ENCODE peak calls at places on chromosomes 13 and 19, in six cellular contexts. One of them, this sample, is unnamed.

GRCh38 chr13:32063622-32064233 is 32.2 kb downstream of the FRY start:
- DNase-seq in fibroblast of lung: no peak
- DNase-seq in PC-3: no peak
- DNase-seq in retinal pigment epithelial cell: no peak
- DNase-seq in fibroblast of pulmonary artery: no peak
- DNase-seq in brain microvascular endothelial cell: no peak
- DNase-seq in this sample: no peak

GRCh38 chr19:49614096-49614857 is 23.3 kb downstream of the PRR12 start:
- DNase-seq in fibroblast of lung: peak; percentile 80
- DNase-seq in PC-3: peak; percentile 97
- DNase-seq in retinal pigment epithelial cell: peak; percentile 38
- DNase-seq in fibroblast of pulmonary artery: peak; percentile 78
- DNase-seq in brain microvascular endothelial cell: peak; percentile 85
- DNase-seq in this sample: no peak

GRCh38 chr13:19681517-19681916 is 48.1 kb downstream of the MPHOSPH8 start:
- DNase-seq in fibroblast of lung: no peak
- DNase-seq in PC-3: no peak
- DNase-seq in retinal pigment epithelial cell: no peak
- DNase-seq in fibroblast of pulmonary artery: no peak
- DNase-seq in brain microvascular endothelial cell: no peak
- DNase-seq in this sample: no peak

GRCh38 chr13:49348748-49349147 is 95.1 kb downstream of the CAB39L start:
- DNase-seq in fibroblast of lung: no peak
- DNase-seq in PC-3: no peak
- DNase-seq in retinal pigment epithelial cell: no peak
- DNase-seq in fibroblast of pulmonary artery: no peak
- DNase-seq in brain microvascular endothelial cell: no peak
- DNase-seq in this sample: no peak

GRCh38 chr13:40189885-40190655 is 476.4 kb downstream of the FOXO1 start:
- DNase-seq in fibroblast of lung: peak; percentile 24
- DNase-seq in PC-3: no peak
- DNase-seq in retinal pigment epithelial cell: peak; percentile 30
- DNase-seq in fibroblast of pulmonary artery: no peak
- DNase-seq in brain microvascular endothelial cell: no peak
- DNase-seq in this sample: no peak

GRCh38 chr19:16366433-16367268 is 42.0 kb downstream of the KLF2 start:
- DNase-seq in fibroblast of lung: no peak
- DNase-seq in PC-3: no peak
- DNase-seq in retinal pigment epithelial cell: no peak
- DNase-seq in fibroblast of pulmonary artery: no peak
- DNase-seq in brain microvascular endothelial cell: no peak
- DNase-seq in this sample: no peak

GRCh38 chr13:110506859-110507566 is 54.5 kb downstream of the RAB20 start:
- DNase-seq in fibroblast of lung: peak; percentile 60
- DNase-seq in PC-3: peak; percentile 56
- DNase-seq in retinal pigment epithelial cell: peak; percentile 81
- DNase-seq in fibroblast of pulmonary artery: peak; percentile 70
- DNase-seq in brain microvascular endothelial cell: no peak
- DNase-seq in this sample: no peak

GRCh38 chr19:32720216-32720935 is 809 bp downstream of the TDRD12 start:
- DNase-seq in fibroblast of lung: no peak
- DNase-seq in PC-3: no peak
- DNase-seq in retinal pigment epithelial cell: no peak
- DNase-seq in fibroblast of pulmonary artery: no peak
- DNase-seq in brain microvascular endothelial cell: no peak
- DNase-seq in this sample: no peak

GRCh38 chr19:41709951-41710645 is 1.7 kb downstream of the CEACAM5 start:
- DNase-seq in fibroblast of lung: no peak
- DNase-seq in PC-3: no peak
- DNase-seq in retinal pigment epithelial cell: no peak
- DNase-seq in fibroblast of pulmonary artery: no peak
- DNase-seq in brain microvascular endothelial cell: no peak
- DNase-seq in this sample: no peak

GRCh38 chr13:89474432-89474831 is 1803.3 kb downstream of the SLITRK5 start:
- DNase-seq in fibroblast of lung: no peak
- DNase-seq in PC-3: no peak
- DNase-seq in retinal pigment epithelial cell: no peak
- DNase-seq in fibroblast of pulmonary artery: no peak
- DNase-seq in brain microvascular endothelial cell: no peak
- DNase-seq in this sample: no peak

GRCh38 chr19:5057860-5058259 is 88.9 kb downstream of the KDM4B start:
- DNase-seq in fibroblast of lung: no peak
- DNase-seq in PC-3: peak; percentile 41
- DNase-seq in retinal pigment epithelial cell: no peak
- DNase-seq in fibroblast of pulmonary artery: peak; percentile 21
- DNase-seq in brain microvascular endothelial cell: no peak
- DNase-seq in this sample: no peak

GRCh38 chr19:53503126-53503525 is 34.8 kb upstream of the ZNF331 start:
- DNase-seq in fibroblast of lung: no peak
- DNase-seq in PC-3: no peak
- DNase-seq in retinal pigment epithelial cell: no peak
- DNase-seq in fibroblast of pulmonary artery: no peak
- DNase-seq in brain microvascular endothelial cell: no peak
- DNase-seq in this sample: no peak

GRCh38 chr13:46124531-46124966 is 19.7 kb upstream of the CPB2 start:
- DNase-seq in fibroblast of lung: no peak
- DNase-seq in PC-3: no peak
- DNase-seq in retinal pigment epithelial cell: no peak
- DNase-seq in fibroblast of pulmonary artery: no peak
- DNase-seq in brain microvascular endothelial cell: no peak
- DNase-seq in this sample: no peak

GRCh38 chr19:48907671-48908070 is 7.6 kb downstream of the NUCB1 start:
- DNase-seq in fibroblast of lung: no peak
- DNase-seq in PC-3: no peak
- DNase-seq in retinal pigment epithelial cell: no peak
- DNase-seq in fibroblast of pulmonary artery: no peak
- DNase-seq in brain microvascular endothelial cell: no peak
- DNase-seq in this sample: no peak

GRCh38 chr13:75636339-75637095 is 387 bp downstream of the LMO7 start:
- DNase-seq in fibroblast of lung: peak; percentile 39
- DNase-seq in PC-3: peak; percentile 36
- DNase-seq in retinal pigment epithelial cell: no peak
- DNase-seq in fibroblast of pulmonary artery: peak; percentile 47
- DNase-seq in brain microvascular endothelial cell: no peak
- DNase-seq in this sample: no peak

GRCh38 chr13:91362908-91363307 is 15.4 kb downstream of the MIR17HG start:
- DNase-seq in fibroblast of lung: no peak
- DNase-seq in PC-3: no peak
- DNase-seq in retinal pigment epithelial cell: no peak
- DNase-seq in fibroblast of pulmonary artery: no peak
- DNase-seq in brain microvascular endothelial cell: no peak
- DNase-seq in this sample: no peak

GRCh38 chr13:75151081-75151643 is 330.8 kb downstream of the TBC1D4 start:
- DNase-seq in fibroblast of lung: peak; percentile 79
- DNase-seq in PC-3: no peak
- DNase-seq in retinal pigment epithelial cell: peak; percentile 33
- DNase-seq in fibroblast of pulmonary artery: no peak
- DNase-seq in brain microvascular endothelial cell: peak; percentile 89
- DNase-seq in this sample: no peak

GRCh38 chr13:110475550-110476219 is 85.8 kb downstream of the RAB20 start:
- DNase-seq in fibroblast of lung: no peak
- DNase-seq in PC-3: no peak
- DNase-seq in retinal pigment epithelial cell: no peak
- DNase-seq in fibroblast of pulmonary artery: no peak
- DNase-seq in brain microvascular endothelial cell: no peak
- DNase-seq in this sample: no peak

GRCh38 chr19:4581381-4582111 is 22.1 kb upstream of the SEMA6B start:
- DNase-seq in fibroblast of lung: no peak
- DNase-seq in PC-3: peak; percentile 48
- DNase-seq in retinal pigment epithelial cell: no peak
- DNase-seq in fibroblast of pulmonary artery: peak; percentile 45
- DNase-seq in brain microvascular endothelial cell: no peak
- DNase-seq in this sample: no peak

GRCh38 chr13:32362574-32362973 is 47.3 kb downstream of the BRCA2 start:
- DNase-seq in fibroblast of lung: no peak
- DNase-seq in PC-3: no peak
- DNase-seq in retinal pigment epithelial cell: no peak
- DNase-seq in fibroblast of pulmonary artery: no peak
- DNase-seq in brain microvascular endothelial cell: no peak
- DNase-seq in this sample: no peak

GRCh38 chr13:50740052-50740741 is 103.3 kb downstream of the DLEU7 start:
- DNase-seq in fibroblast of lung: peak; percentile 36
- DNase-seq in PC-3: no peak
- DNase-seq in retinal pigment epithelial cell: no peak
- DNase-seq in fibroblast of pulmonary artery: no peak
- DNase-seq in brain microvascular endothelial cell: no peak
- DNase-seq in this sample: peak; percentile 42

GRCh38 chr13:113854238-113855011 is 9.5 kb downstream of the GAS6 start:
- DNase-seq in fibroblast of lung: peak; percentile 79
- DNase-seq in PC-3: no peak
- DNase-seq in retinal pigment epithelial cell: no peak
- DNase-seq in fibroblast of pulmonary artery: peak; percentile 34
- DNase-seq in brain microvascular endothelial cell: no peak
- DNase-seq in this sample: no peak
- TF ChIP-seq CTCF in fibroblast of lung: no peak
- TF ChIP-seq CTCF in PC-3: no peak
- TF ChIP-seq CTCF in retinal pigment epithelial cell: no peak
- TF ChIP-seq CTCF in fibroblast of pulmonary artery: no peak
- TF ChIP-seq CTCF in brain microvascular endothelial cell: no peak
- TF ChIP-seq CTCF in this sample: no peak

DNA sequence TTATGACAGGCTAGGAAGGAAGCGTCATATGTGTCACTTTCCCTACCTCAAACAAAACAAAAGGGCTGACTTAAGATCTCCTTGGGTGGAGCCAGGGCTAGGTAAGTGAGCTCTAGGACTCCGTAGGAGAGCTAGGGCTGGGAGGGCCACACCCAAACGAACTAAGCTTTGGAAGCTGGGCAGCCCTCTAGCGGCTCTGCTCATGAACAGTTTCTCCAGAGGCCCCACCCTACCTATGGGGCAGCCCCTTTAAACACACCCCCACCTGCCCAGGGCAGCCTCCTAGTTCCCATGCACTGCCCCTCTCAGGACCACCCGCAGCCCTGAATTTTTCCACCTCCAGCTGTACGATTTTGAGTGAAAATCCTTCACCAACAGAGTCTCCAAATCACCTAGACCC is 3.5 kb downstream of the PEG3 start:
- DNase-seq in fibroblast of lung: no peak
- DNase-seq in PC-3: peak; percentile 31
- DNase-seq in retinal pigment epithelial cell: no peak
- DNase-seq in fibroblast of pulmonary artery: no peak
- DNase-seq in brain microvascular endothelial cell: no peak
- DNase-seq in this sample: no peak
- H3K4me3 ChIP-seq in fibroblast of lung: no peak overlapping the region
- H3K4me3 ChIP-seq in PC-3: peak overlapping the region; percentile 51
- H3K4me3 ChIP-seq in retinal pigment epithelial cell: peak overlapping the region; percentile 4
- H3K4me3 ChIP-seq in fibroblast of pulmonary artery: no peak overlapping the region
- H3K4me3 ChIP-seq in brain microvascular endothelial cell: no peak overlapping the region
- H3K4me3 ChIP-seq in this sample: no peak overlapping the region

DNA sequence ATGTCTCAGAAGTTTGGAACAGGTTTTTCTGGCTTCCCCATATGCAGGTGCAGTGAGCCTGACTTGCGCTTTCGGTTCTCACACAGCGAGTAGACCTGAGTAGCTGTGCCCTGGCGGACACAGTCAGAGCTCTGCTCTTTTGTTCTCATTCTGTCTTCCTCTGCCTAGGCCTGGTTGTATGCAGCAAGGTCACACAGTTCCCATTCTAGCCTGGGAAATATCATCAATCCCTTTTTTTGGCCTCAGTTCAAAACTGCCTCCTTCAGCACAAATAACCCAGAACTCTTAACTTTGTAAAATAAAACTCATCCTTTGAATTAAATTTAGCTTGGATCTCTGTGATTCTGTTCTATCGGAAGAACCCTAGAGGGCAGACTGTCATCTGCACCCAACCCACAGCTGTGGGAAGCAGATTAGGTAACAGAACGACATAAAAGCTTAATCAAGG is 10.2 kb downstream of the OXGR1 start:
- DNase-seq in fibroblast of lung: no peak
- DNase-seq in PC-3: peak; percentile 69
- DNase-seq in retinal pigment epithelial cell: no peak
- DNase-seq in fibroblast of pulmonary artery: peak; percentile 39
- DNase-seq in brain microvascular endothelial cell: no peak
- DNase-seq in this sample: no peak
- TF ChIP-seq CTCF in fibroblast of lung: peak; percentile 10
- TF ChIP-seq CTCF in PC-3: peak; percentile 49
- TF ChIP-seq CTCF in retinal pigment epithelial cell: peak; percentile 41
- TF ChIP-seq CTCF in fibroblast of pulmonary artery: peak; percentile 11
- TF ChIP-seq CTCF in brain microvascular endothelial cell: peak; percentile 34
- TF ChIP-seq CTCF in this sample: no peak

GRCh38 chr19:56423276-56423984 is 19.3 kb downstream of the ZNF583 start:
- DNase-seq in fibroblast of lung: peak; percentile 5
- DNase-seq in PC-3: no peak
- DNase-seq in retinal pigment epithelial cell: no peak
- DNase-seq in fibroblast of pulmonary artery: peak; percentile 11
- DNase-seq in brain microvascular endothelial cell: no peak
- DNase-seq in this sample: no peak

DNA sequence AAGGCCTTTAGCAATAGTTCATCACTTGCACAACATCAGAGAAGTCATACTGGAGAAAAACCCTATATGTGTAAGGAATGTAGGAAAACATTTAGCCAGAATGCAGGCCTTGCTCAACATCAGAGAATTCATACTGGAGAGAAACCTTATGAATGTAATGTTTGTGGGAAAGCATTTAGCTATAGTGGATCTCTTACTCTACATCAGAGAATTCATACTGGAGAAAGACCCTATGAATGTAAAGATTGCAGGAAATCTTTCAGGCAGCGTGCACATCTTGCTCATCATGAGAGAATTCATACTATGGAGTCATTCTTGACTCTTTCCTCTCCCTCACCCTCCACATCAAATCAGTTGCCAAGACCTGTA is 19.8 kb downstream of the ZNF583 start:
- DNase-seq in fibroblast of lung: peak; percentile 4
- DNase-seq in PC-3: no peak
- DNase-seq in retinal pigment epithelial cell: no peak
- DNase-seq in fibroblast of pulmonary artery: no peak
- DNase-seq in brain microvascular endothelial cell: no peak
- DNase-seq in this sample: no peak
- H3K4me3 ChIP-seq in fibroblast of lung: no peak overlapping the region
- H3K4me3 ChIP-seq in PC-3: no peak overlapping the region
- H3K4me3 ChIP-seq in retinal pigment epithelial cell: no peak overlapping the region
- H3K4me3 ChIP-seq in fibroblast of pulmonary artery: no peak overlapping the region
- H3K4me3 ChIP-seq in brain microvascular endothelial cell: no peak overlapping the region
- H3K4me3 ChIP-seq in this sample: no peak overlapping the region

This sample was measured in AG09309.